ENCODE peak calls at places on chromosomes 13 and 19, in five cellular contexts. I, A, Q, M and H are unnamed samples. For H3K36me3 and H3K9me3, the result is how much of the 10 kb centered on the place peaks cover.

GRCh38 chr19:41018736-41019290 is 27.7 kb downstream of the CYP2B6 start:
- DNase-seq in A (no peak), Q (no peak), M (no peak), I (no peak), H (no peak)

GRCh38 chr13:44413095-44413494 is 39.5 kb downstream of the SERP2 start:
- DNase-seq in A (no peak), I (no peak), Q (peak), M (no peak), H (no peak)

GRCh38 chr13:98539655-98540054 is 37.3 kb downstream of the STK24 start:
- DNase-seq in Q (peak), M (no peak), I (no peak), A (no peak), H (no peak)

GRCh38 chr19:7917292-7918061 is 2.7 kb upstream of the SNAPC2 start:
- DNase-seq in M (no peak), I (no peak), A (peak), Q (peak), H (no peak)

GRCh38 chr13:44385401-44385800 is 11.8 kb downstream of the SERP2 start:
- DNase-seq in I (no peak), M (no peak), A (no peak), Q (no peak), H (no peak)

GRCh38 chr13:54627973-54628372 is 1599.4 kb downstream of the OLFM4 start:
- DNase-seq in A (no peak), I (no peak), Q (no peak), M (no peak), H (no peak)

GRCh38 chr13:41700790-41701310 is 243.5 kb downstream of the RGCC start:
- DNase-seq in A (no peak), I (peak), Q (peak), M (no peak), H (peak)

GRCh38 chr19:41691268-41691970 is 3.3 kb upstream of the CEACAM7 start:
- DNase-seq in M (no peak), I (no peak), Q (no peak), A (no peak), H (no peak)

GRCh38 chr19:19955208-19955607 is 54.5 kb downstream of the ZNF93 start:
- DNase-seq in I (no peak), A (no peak), Q (no peak), M (no peak), H (no peak)

GRCh38 chr19:16104722-16105121 is 7.0 kb upstream of the RAB8A start:
- DNase-seq in I (no peak), M (no peak), A (no peak), Q (no peak), H (no peak)
- H3K4me3 ChIP-seq in I (no peak), M (no peak), A (no peak), Q (no peak), H (no peak)

GRCh38 chr13:92694047-92694446 is 532.6 kb upstream of the GPC6 start:
- DNase-seq in A (no peak), Q (no peak), I (no peak), M (no peak), H (no peak)
- H3K36me3 ChIP-seq in A (under half), Q (under half), I (under half), M (under half), H (under half)

DNA sequence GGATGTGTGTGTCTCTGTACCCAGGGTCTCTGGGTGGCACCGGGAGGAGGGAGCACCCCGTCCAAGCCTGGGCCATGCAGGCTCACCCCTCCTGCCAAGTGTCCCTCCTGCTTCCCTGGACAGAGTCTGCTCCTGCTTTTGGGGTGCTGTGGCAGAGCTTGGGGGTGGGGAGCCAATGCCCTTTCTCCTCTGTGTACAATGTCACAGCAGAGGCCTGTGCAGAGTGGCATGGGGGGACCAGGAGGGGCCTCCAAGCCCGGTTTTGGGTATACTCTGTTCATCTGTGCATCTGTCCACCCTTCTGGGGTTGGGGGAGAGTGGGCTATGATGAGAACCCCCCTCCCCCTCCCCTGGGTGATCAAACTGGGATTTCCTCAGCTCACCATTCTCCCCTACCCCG is 33.5 kb downstream of the PDE4A start:
- DNase-seq in A (no peak), I (no peak), M (no peak), Q (no peak), H (no peak)
- H3K9me3 ChIP-seq in A (under half), I (under half), M (under half), Q (under half), H (under half)

GRCh38 chr19:35436477-35437141 is 11.4 kb upstream of the FFAR2 start:
- DNase-seq in Q (no peak), A (no peak), I (no peak), M (no peak), H (no peak)

GRCh38 chr19:35439921-35440320 is 8.1 kb upstream of the FFAR2 start:
- DNase-seq in M (no peak), Q (no peak), I (no peak), A (no peak), H (no peak)

GRCh38 chr19:35433448-35433847 is 14.6 kb upstream of the FFAR2 start:
- DNase-seq in A (no peak), Q (no peak), M (no peak), I (no peak), H (no peak)

GRCh38 chr19:35438527-35438926 is 9.5 kb upstream of the FFAR2 start:
- DNase-seq in Q (no peak), A (peak), M (no peak), I (no peak), H (no peak)

DNA sequence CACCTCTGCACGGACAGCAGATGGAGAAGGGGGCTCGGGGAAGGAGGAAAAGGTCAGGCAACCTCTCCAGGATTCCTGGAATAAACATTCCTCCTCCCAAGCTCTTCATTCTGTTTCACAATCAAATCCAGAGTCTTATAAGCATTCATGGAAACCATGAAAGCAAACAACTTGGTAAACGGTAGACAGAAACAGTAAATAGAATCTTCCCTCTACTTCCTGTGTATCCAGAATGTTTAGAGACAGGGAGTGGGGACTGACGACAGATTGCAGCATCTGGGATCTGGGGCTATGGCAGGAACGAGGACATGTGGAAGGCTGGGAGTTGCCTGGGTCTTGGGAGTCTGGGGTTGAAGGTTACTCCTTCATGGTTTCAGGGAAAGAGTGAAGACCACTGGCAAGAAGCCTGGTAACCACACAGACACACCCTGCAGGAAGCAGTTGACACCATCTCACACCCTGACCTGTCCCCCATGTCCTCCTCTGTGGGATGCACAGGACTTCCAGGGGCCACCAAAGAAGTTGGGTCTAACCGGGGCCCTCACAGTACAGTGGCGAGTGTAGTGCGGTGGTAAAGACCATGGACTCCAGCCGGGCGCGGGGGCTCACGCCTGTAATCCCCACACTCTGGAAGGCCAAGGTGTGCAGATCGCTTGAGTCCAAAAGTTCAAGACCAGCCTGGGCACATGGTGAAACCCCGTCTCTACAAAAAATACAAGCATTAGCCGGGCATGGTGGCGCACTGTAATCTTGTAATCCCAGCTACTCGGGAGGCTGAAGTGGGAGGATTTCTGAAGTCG is 10.7 kb upstream of the FFAR2 start:
- DNase-seq in I (no peak), Q (no peak), M (no peak), A (no peak), H (no peak)
- H3K4me3 ChIP-seq in I (no peak), Q (no peak), M (peak), A (no peak), H (no peak)

GRCh38 chr13:113187905-113188595 is 20.4 kb downstream of the PCID2 start:
- DNase-seq in M (no peak), Q (peak), I (no peak), A (no peak), H (peak)
- H3K36me3 ChIP-seq in M (half or more), Q (under half), I (half or more), A (under half), H (half or more)

DNA sequence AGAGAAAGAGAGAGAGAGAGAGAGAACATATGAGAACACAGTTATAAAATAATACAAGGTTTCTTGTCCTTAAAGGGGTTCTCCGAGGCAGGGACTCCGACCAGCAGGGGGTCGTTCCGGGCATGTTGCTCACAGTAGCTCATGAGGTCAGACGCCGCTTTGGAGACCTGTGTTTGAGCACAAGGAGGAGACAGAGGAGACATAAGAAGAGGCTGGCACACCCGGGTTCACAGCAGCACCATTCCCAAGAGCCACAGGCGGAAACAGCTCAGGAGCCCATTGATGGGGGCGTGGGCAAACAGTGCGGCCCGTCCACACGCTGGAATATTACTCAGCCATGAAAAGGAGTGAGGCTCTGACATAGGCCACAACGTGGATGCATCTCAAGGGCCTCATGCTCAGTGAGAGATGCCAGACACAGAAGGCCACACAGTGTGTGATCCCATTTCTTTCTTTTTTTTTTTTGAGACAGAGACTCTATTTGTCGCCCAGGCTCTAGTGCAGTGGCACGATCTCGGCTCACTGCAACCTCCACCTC is 39.1 kb downstream of the GADD45B start:
- DNase-seq in Q (no peak), I (no peak), M (no peak), A (no peak), H (no peak)
- H3K9me3 ChIP-seq in Q (under half), I (under half), M (under half), A (under half), H (under half)

DNA sequence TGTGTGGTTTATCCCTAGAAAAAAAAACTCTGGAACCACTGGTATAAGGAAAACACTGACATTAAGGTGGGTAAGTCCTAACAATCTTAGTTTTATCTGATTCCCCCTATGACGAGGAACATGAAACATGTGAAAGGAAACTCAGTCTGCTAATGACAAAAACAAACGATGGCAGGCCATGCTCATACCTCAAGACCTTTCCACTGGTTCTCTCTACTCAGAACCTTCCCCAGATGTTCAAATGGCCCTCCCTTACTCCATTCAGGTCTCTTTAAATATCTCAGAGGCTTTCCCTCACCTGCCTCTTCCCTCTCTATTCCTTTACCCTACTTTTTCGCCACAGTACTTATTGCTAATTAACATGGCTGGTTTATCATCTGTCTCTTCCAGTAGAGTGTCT is 1.6 kb downstream of the TUBGCP3 start:
- DNase-seq in I (no peak), Q (no peak), M (no peak), A (no peak), H (no peak)
- H3K4me3 ChIP-seq in I (no peak), Q (peak), M (no peak), A (peak), H (no peak)